ENCODE peak calls at places on chromosomes 5 and 9, in eight cellular contexts. B, Q, S, M, T, E, N and X are unnamed samples.
A peak's percentile ranks its signal among the peaks of the same experiment; 100 is the strongest.

GRCh38 chr9:89522261-89522978 is 24.5 kb upstream of the SEMA4D start:
- ATAC-seq in S (no peak), M (no peak), E (peak; percentile 47), B (peak; percentile 71), N (no peak), Q (no peak), T (peak; percentile 95), X (no peak)

GRCh38 chr5:144219869-144220268 is 49.2 kb downstream of the KCTD16 start:
- ATAC-seq in T (no peak), Q (no peak), S (no peak), N (no peak), M (no peak), B (no peak), E (no peak), X (no peak)

GRCh38 chr9:131008563-131008908 is 438 bp upstream of the LAMC3 start:
- ATAC-seq in T (no peak), B (no peak), M (peak; percentile 2), S (no peak), E (peak; percentile 4), N (peak; percentile 63), Q (peak; percentile 53), X (no peak)

GRCh38 chr5:111170279-111170678 is 53.9 kb upstream of the CAMK4 start:
- ATAC-seq in B (no peak), T (no peak), Q (no peak), M (no peak), E (no peak), S (no peak), N (no peak), X (no peak)

GRCh38 chr5:10202089-10202753 is 47.5 kb downstream of the ATPSCKMT start:
- ATAC-seq in M (no peak), B (no peak), E (peak; percentile 98), N (no peak), S (no peak), Q (no peak), T (no peak), X (no peak)

GRCh38 chr9:133716564-133717112 is 21.5 kb downstream of the SARDH start:
- ATAC-seq in S (peak; percentile 0), E (no peak), T (no peak), Q (no peak), B (no peak), M (no peak), N (no peak), X (peak; percentile 45)

GRCh38 chr5:133467325-133467700 is 145.0 kb downstream of the FSTL4 start:
- ATAC-seq in Q (no peak), M (no peak), S (no peak), B (no peak), T (no peak), E (peak; percentile 50), N (no peak), X (no peak)

GRCh38 chr5:54570923-54571322 is 53.4 kb downstream of the SNX18 start:
- ATAC-seq in E (no peak), B (peak; percentile 49), M (no peak), Q (no peak), N (no peak), S (no peak), T (no peak), X (no peak)

GRCh38 chr9:90854637-90855036 is 53.0 kb downstream of the SYK start:
- ATAC-seq in Q (no peak), S (no peak), N (no peak), T (no peak), M (no peak), B (no peak), E (no peak), X (no peak)

GRCh38 chr9:92974161-92974661 is 26.9 kb downstream of the FGD3 start:
- ATAC-seq in T (no peak), Q (peak; percentile 75), S (peak; percentile 45), N (no peak), E (no peak), M (no peak), B (peak; percentile 25), X (no peak)

GRCh38 chr5:54541823-54542783 is 24.5 kb downstream of the SNX18 start:
- ATAC-seq in N (no peak), B (no peak), E (no peak), Q (no peak), T (no peak), S (no peak), M (no peak), X (no peak)

GRCh38 chr5:31944683-31945445 is 229.3 kb downstream of the GOLPH3 start:
- ATAC-seq in S (no peak), B (peak; percentile 32), Q (no peak), E (peak; percentile 66), T (no peak), M (no peak), N (no peak), X (no peak)

GRCh38 chr5:91556-92263 is at the start of gene PLEKHG4B:
- ATAC-seq in Q (no peak), T (no peak), M (no peak), S (peak; percentile 61), B (peak; percentile 54), N (peak; percentile 77), E (peak; percentile 89), X (peak; percentile 16)

GRCh38 chr9:129336130-129336528 is 158.1 kb upstream of the IER5L start:
- ATAC-seq in S (no peak), T (no peak), E (peak; percentile 4), M (no peak), N (peak; percentile 32), Q (no peak), B (no peak), X (no peak)

GRCh38 chr5:149141957-149142851 is 911 bp downstream of the ABLIM3 start:
- ATAC-seq in S (peak; percentile 71), N (peak; percentile 79), Q (peak; percentile 53), T (no peak), M (peak; percentile 40), B (peak; percentile 74), E (peak; percentile 49), X (peak; percentile 67)

GRCh38 chr5:114450516-114450909 is 88.6 kb downstream of the KCNN2 start:
- ATAC-seq in T (no peak), B (no peak), S (peak; percentile 70), Q (peak; percentile 61), M (no peak), N (peak; percentile 45), E (no peak), X (no peak)

GRCh38 chr9:5917273-5917672 is 26.6 kb downstream of the MLANA start:
- ATAC-seq in T (no peak), M (no peak), B (no peak), E (no peak), Q (no peak), N (no peak), S (no peak), X (no peak)

GRCh38 chr9:76101945-76102344 is 211.5 kb downstream of the PCSK5 start:
- ATAC-seq in B (no peak), E (no peak), Q (no peak), N (no peak), T (no peak), S (no peak), M (no peak), X (no peak)

GRCh38 chr5:148973455-148973854 is 89.4 kb downstream of the SH3TC2 start:
- ATAC-seq in T (no peak), S (no peak), Q (no peak), N (no peak), E (no peak), M (no peak), B (peak; percentile 64), X (no peak)

GRCh38 chr9:37408933-37409710 is 13.4 kb upstream of the GRHPR start:
- ATAC-seq in M (peak; percentile 45), T (peak; percentile 76), B (no peak), S (no peak), E (no peak), Q (peak; percentile 51), N (no peak), X (no peak)

GRCh38 chr9:77826621-77827020 is 178.5 kb upstream of the GNA14 start:
- ATAC-seq in N (no peak), Q (no peak), M (peak; percentile 22), S (no peak), E (no peak), B (no peak), T (peak; percentile 52), X (no peak)

GRCh38 chr5:61450170-61450815 is 118.2 kb downstream of the ZSWIM6 start:
- ATAC-seq in N (peak; percentile 91), Q (peak; percentile 93), S (no peak), E (peak; percentile 45), M (no peak), T (no peak), B (peak; percentile 91), X (peak; percentile 79)

GRCh38 chr9:5455181-5455580 is 4.8 kb downstream of the CD274 start:
- ATAC-seq in T (peak; percentile 12), S (no peak), Q (no peak), N (no peak), M (no peak), E (no peak), B (no peak), X (no peak)

GRCh38 chr9:136012651-136013050 is 51.5 kb upstream of the UBAC1 start:
- ATAC-seq in M (no peak), N (no peak), E (peak; percentile 4), T (no peak), S (no peak), B (no peak), Q (no peak), X (no peak)

GRCh38 chr9:136011376-136011702 is 50.2 kb upstream of the UBAC1 start:
- ATAC-seq in E (peak; percentile 58), Q (no peak), N (no peak), S (peak; percentile 19), M (no peak), B (no peak), T (no peak), X (no peak)

GRCh38 chr9:136010615-136011341 is 49.6 kb upstream of the UBAC1 start:
- ATAC-seq in Q (no peak), S (no peak), E (peak; percentile 52), T (no peak), B (no peak), N (no peak), M (no peak), X (peak; percentile 17)

GRCh38 chr9:136013116-136013515 is 51.9 kb upstream of the UBAC1 start:
- ATAC-seq in Q (no peak), T (no peak), B (no peak), N (no peak), E (no peak), S (no peak), M (no peak), X (no peak)

GRCh38 chr9:136011703-136012496 is 50.7 kb upstream of the UBAC1 start:
- ATAC-seq in Q (no peak), E (peak; percentile 8), N (no peak), M (peak; percentile 43), T (no peak), S (peak; percentile 89), B (peak; percentile 62), X (peak; percentile 85)
- TF ChIP-seq POLR2AphosphoS5 in Q (no peak), E (no peak), N (no peak), M (no peak), T (no peak), S (no peak), B (peak; percentile 90), X (peak; percentile 93)

GRCh38 chr5:157734466-157734865 is 3.2 kb downstream of the THG1L start:
- ATAC-seq in T (no peak), B (no peak), N (no peak), S (no peak), M (no peak), E (no peak), Q (no peak), X (no peak)
- H3K36me3 ChIP-seq in T (peaks cover 4% of the 10 kb centered on the region), B (peaks cover 8% of the 10 kb centered on the region), N (peaks cover 2% of the 10 kb centered on the region), S (no peaks in the 10 kb centered on the region), M (peaks cover 50% of the 10 kb centered on the region), E (peaks cover 44% of the 10 kb centered on the region), Q (peaks cover 24% of the 10 kb centered on the region), X (peaks cover 65% of the 10 kb centered on the region)

GRCh38 chr9:109442716-109443115 is 55.4 kb downstream of the PTPN3 start:
- ATAC-seq in Q (no peak), T (no peak), S (no peak), B (no peak), M (no peak), N (no peak), E (no peak), X (no peak)
- H3K27ac ChIP-seq in Q (no peak overlapping the region), T (no peak overlapping the region), S (no peak overlapping the region), B (no peak overlapping the region), M (no peak overlapping the region), N (no peak overlapping the region), E (no peak overlapping the region), X (no peak overlapping the region)

GRCh38 chr5:125967576-125967975 is 455.6 kb upstream of the GRAMD2B start:
- ATAC-seq in T (no peak), N (no peak), Q (no peak), E (no peak), S (no peak), M (no peak), B (no peak), X (no peak)
- TF ChIP-seq POLR2AphosphoS5 in T (no peak), N (no peak), Q (no peak), E (no peak), S (no peak), M (no peak), B (no peak), X (no peak)